ENCODE peak calls at places on chromosomes 1 and 21, in five cellular contexts. D is ovary, K is K562, U is sigmoid colon, T is tibial nerve. X is an unnamed sample.

GRCh38 chr1:84796201-84796600 is 96.8 kb downstream of the LPAR3 start:
- DNase-seq in K (no peak), T (no peak), D (no peak), U (no peak), X (no peak)

GRCh38 chr1:65255088-65256050 is 54.0 kb upstream of the DNAJC6 start:
- DNase-seq in K (peak), D (peak), T (no peak), U (no peak), X (no peak)

GRCh38 chr1:151613275-151613867 is 1.5 kb downstream of the SNX27 start:
- DNase-seq in U (peak), T (no peak), D (no peak), K (no peak), X (no peak)

GRCh38 chr21:40671721-40672120 is 175.2 kb downstream of the DSCAM start:
- DNase-seq in T (no peak), U (no peak), K (no peak), D (no peak), X (no peak)

GRCh38 chr1:109137959-109138757 is 24.2 kb downstream of the ELAPOR1 start:
- DNase-seq in U (no peak), D (no peak), T (no peak), K (no peak), X (no peak)

GRCh38 chr1:30471307-30471706 is 252.1 kb downstream of the MATN1 start:
- DNase-seq in D (no peak), U (no peak), T (no peak), K (peak), X (no peak)

GRCh38 chr1:39776400-39776713 is 5.2 kb upstream of the OXCT2 start:
- DNase-seq in U (no peak), D (no peak), T (no peak), K (no peak), X (peak)

GRCh38 chr1:47522890-47523811 is 85.3 kb downstream of the FOXD2 start:
- DNase-seq in U (no peak), K (no peak), D (no peak), T (no peak), X (no peak)

GRCh38 chr1:222798111-222798510 is 16.7 kb upstream of the DISP1 start:
- DNase-seq in U (no peak), T (no peak), K (no peak), D (no peak), X (no peak)

GRCh38 chr1:20142001-20142710 is 3.0 kb downstream of the PLA2G2F start:
- DNase-seq in K (no peak), T (no peak), U (peak), D (no peak), X (no peak)

GRCh38 chr1:121483961-121484424 is 299.2 kb downstream of the SRGAP2C start:
- DNase-seq in U (no peak), K (no peak), D (no peak), T (no peak), X (no peak)

GRCh38 chr1:247506831-247507230 is 29.4 kb downstream of the OR2C3 start:
- DNase-seq in D (no peak), K (no peak), U (no peak), T (no peak), X (no peak)

GRCh38 chr1:200184196-200184595 is 156.7 kb downstream of the NR5A2 start:
- DNase-seq in T (peak), D (peak), K (no peak), U (peak), X (peak)

GRCh38 chr1:99170516-99170915 is 93.8 kb upstream of the PLPPR4 start:
- DNase-seq in K (no peak), T (no peak), U (no peak), D (no peak), X (no peak)

GRCh38 chr1:151815716-151816327 is 10.6 kb upstream of the LINGO4 start:
- DNase-seq in D (no peak), K (no peak), U (no peak), T (no peak), X (no peak)

GRCh38 chr1:2375246-2375922 is 16.0 kb downstream of the MORN1 start:
- DNase-seq in K (no peak), T (no peak), D (no peak), U (no peak), X (peak)

GRCh38 chr1:228162286-228163003 is 3.2 kb upstream of the IBA57 start:
- DNase-seq in T (no peak), U (no peak), K (peak), D (peak), X (peak)

GRCh38 chr1:173002891-173003582 is 47.7 kb downstream of the TNFSF18 start:
- DNase-seq in T (no peak), D (no peak), U (no peak), K (no peak), X (no peak)

GRCh38 chr1:203338335-203339036 is 12.4 kb downstream of the FMOD start:
- DNase-seq in U (peak), K (peak), D (peak), T (no peak), X (peak)

GRCh38 chr1:231183875-231184590 is 22.2 kb downstream of the TRIM67 start:
- DNase-seq in D (no peak), T (no peak), U (no peak), K (no peak), X (no peak)

GRCh38 chr1:165298081-165298820 is 58.3 kb downstream of the LMX1A start:
- DNase-seq in U (no peak), D (no peak), K (no peak), T (no peak), X (no peak)

GRCh38 chr1:29832936-29833335 is 596.6 kb downstream of the PTPRU start:
- DNase-seq in T (no peak), U (no peak), K (no peak), D (no peak), X (no peak)

GRCh38 chr1:94532077-94532476 is 9.5 kb downstream of the F3 start:
- DNase-seq in K (no peak), D (no peak), U (no peak), T (no peak), X (no peak)

GRCh38 chr1:226784081-226785049 is 45.3 kb upstream of the ITPKB start:
- DNase-seq in U (peak), K (no peak), T (no peak), D (no peak), X (no peak)

GRCh38 chr21:44420416-44421205 is 34.7 kb upstream of the LRRC3 start:
- DNase-seq in K (no peak), T (no peak), D (no peak), U (peak), X (peak)

GRCh38 chr1:37691497-37692077 is 729 bp upstream of the CDCA8 start:
- DNase-seq in U (peak), T (peak), D (peak), K (peak), X (peak)

GRCh38 chr1:59678809-59679228 is 135.9 kb upstream of the HOOK1 start:
- DNase-seq in T (no peak), D (no peak), K (no peak), U (no peak), X (no peak)

GRCh38 chr1:109272021-109272799 is 10.7 kb downstream of the PSRC1 start:
- DNase-seq in D (no peak), T (no peak), K (no peak), U (no peak), X (no peak)

GRCh38 chr1:170318736-170319135 is 173.0 kb downstream of the NTMT2 start:
- DNase-seq in D (no peak), U (no peak), K (no peak), T (no peak), X (no peak)

GRCh38 chr1:53145942-53146708 is 3.7 kb upstream of the SLC1A7 start:
- DNase-seq in T (no peak), K (peak), D (peak), U (peak), X (peak)

GRCh38 chr1:57987507-57987906 is 559.0 kb downstream of the OMA1 start:
- DNase-seq in T (no peak), U (no peak), D (no peak), K (no peak), X (no peak)

GRCh38 chr21:46414965-46415275 is 43.8 kb upstream of the DIP2A start:
- DNase-seq in D (no peak), T (no peak), K (no peak), U (peak), X (no peak)

GRCh38 chr1:207910678-207911354 is at the start of gene CD34:
- DNase-seq in D (peak), T (no peak), K (no peak), U (peak), X (peak)

GRCh38 chr1:218377143-218377660 is 32.1 kb downstream of the TGFB2 start:
- DNase-seq in U (no peak), K (peak), T (no peak), D (no peak), X (no peak)

GRCh38 chr1:24294228-24294672 is 24.9 kb upstream of the GRHL3 start:
- DNase-seq in K (no peak), T (peak), D (peak), U (peak), X (no peak)
- TF ChIP-seq EP300 in K (no peak), T (peak), D (peak), U (no peak), X (no peak)

DNA sequence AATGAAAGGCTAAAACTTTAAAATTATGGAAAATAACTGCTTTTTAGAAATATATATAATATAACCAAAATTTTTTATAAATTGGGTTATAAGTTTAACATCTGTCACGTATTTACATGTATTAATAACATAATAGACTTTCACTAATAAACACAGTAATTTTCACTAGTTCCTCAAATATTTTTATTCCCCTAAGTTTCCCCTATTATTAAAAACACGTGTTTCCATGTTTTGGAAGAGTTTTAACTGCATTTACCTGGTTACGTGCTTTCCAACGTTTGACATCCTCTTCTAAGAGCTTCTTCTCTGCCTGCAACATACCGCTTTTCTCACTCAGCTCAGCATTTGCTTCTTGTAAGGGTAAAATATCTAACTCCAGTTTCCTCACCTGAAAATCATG is 34.3 kb downstream of the TPR start:
- DNase-seq in D (no peak), K (no peak), T (no peak), U (no peak), X (no peak)
- TF ChIP-seq EP300 in D (no peak), K (no peak), T (no peak), U (no peak), X (no peak)

GRCh38 chr1:180353930-180354329 is 123.9 kb downstream of the LHX4 start:
- DNase-seq in T (no peak), K (no peak), D (no peak), U (no peak), X (no peak)
- TF ChIP-seq EP300 in T (no peak), K (no peak), D (no peak), U (no peak), X (no peak)

DNA sequence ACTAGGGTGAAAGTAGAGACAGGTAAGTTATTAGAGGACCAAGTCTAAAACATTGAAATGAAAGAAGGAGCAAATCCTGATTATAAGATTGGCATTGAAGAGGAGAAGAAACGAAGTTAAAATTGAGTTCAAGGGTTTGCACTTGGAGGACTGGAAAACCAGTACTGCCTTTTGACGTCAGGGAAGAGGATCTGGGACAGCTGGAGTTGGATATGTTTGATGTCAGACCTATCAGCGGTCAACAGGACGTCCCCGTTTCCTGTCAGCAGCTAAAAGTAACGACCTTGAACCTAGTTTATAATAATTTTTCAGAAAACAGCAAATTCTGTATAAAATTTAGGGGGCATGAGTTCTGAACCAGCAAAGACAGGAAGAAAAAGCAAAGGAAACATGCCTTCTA is 1.2 kb upstream of the NID1 start:
- DNase-seq in D (peak), U (peak), K (no peak), T (no peak), X (no peak)
- TF ChIP-seq EP300 in D (no peak), U (peak), K (no peak), T (no peak), X (no peak)

DNA sequence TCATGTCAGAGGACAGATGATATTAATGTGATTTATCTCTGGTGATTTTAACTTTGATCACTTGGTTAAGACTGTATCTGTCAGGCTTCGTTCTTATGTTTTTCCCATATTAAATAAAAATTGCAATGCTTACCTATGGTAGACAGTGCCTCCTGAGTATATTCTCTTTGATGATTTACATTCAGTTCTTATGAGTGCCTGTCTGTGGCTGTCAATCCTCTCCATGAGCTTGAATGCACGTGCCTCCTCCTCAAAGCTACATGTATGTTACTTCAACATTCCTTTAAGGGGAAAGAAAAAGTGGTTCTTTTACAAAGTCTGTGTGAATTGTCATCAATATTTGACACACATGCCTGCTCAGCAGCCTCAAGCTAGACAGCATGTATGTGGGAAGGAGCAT is 44.2 kb upstream of the RGS2 start:
- DNase-seq in K (no peak), T (no peak), U (no peak), D (no peak), X (no peak)
- TF ChIP-seq EP300 in K (no peak), T (no peak), U (no peak), D (no peak), X (no peak)

DNA sequence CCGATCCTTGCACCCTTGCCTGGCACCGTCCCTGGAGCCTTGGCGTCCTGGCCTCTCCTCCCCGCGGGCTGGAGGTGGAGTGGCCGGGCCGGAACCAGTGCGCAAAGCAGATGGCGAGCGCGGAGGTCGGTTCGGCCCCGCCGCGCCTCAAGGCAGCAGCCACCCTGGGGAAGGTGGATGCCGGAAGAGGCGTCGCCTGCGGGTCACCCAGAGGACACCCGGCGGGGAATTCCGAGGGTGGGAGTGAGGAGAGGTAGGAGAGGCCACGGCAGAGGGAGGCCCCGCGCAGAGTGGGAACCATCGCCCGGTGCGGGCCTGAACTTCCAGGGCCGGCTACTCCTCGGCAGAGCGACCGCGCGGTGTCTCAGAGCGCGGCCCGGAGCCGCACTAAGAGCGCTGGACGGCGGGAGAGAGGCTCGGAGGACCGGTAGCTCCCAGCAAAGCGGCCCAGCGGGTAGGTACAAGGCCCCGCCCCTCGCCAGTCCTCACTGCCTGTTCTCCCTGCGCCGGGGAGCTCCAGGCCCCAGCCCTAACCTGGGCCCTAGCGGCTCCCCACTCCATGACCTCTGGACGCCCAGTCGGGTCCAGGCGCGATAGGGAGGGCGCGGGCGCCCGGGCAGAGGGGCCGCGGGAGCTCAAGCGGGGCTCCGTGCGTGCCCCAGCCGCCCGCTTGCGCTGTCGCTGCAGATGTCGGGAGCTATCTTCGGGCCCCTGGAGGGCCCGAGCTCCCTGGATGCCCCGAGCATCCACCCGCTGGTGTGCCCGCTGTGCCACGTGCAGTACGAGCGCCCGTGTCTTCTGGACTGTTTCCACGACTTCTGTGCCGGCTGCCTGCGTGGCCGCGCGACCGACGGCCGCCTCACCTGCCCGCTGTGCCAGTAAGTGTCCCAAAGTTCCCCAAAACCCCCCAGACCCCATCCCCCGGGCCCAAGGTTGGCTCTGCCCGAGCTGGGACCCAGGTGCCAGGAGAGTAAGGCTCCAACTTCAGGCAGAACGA is at the start of gene RNF207:
- DNase-seq in T (no peak), U (peak), D (peak), K (peak), X (peak)
- TF ChIP-seq EP300 in T (no peak), U (no peak), D (no peak), K (no peak), X (no peak)

DNA sequence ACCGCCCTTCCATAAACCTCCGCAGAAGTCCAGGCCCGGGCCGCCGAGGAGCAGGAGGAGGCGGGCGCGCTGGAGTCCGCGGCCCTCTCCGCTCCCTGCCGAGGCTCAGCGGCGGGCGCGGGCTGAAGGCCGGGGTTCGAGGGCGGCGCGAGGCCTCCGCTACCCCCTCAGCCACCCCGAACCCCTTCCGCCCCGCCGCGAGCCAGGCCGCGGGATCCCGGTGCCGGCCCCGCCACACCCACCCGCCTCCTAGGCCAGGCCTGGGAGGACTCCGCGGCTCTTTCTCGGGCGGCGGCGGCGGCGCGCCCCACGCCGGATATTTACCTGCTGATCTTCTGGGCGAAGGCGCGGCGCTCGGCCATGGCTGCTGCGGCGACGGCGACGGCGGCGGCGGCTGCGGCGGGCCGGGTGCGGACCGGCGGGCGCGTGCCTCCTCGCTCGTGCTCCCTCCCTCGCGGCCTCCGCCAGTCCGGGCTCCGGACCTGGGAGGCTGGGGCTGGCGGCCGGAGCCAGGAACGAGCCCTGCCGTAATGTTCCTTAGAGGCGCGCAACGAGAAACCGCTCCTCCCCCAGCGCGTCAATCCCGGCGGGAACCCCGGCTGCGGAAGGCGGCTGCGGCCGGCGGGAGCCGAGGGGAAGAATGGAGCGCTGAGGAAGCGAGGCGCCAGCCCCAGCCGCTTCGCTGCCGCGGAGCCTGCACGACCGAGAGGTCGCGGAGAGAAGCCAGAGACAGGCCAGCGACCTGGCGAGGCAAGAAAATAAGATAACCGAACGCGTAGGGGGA is at the start of gene DOCK7:
- DNase-seq in D (peak), K (peak), U (peak), T (peak), X (peak)
- TF ChIP-seq EP300 in D (no peak), K (no peak), U (no peak), T (peak), X (no peak)

GRCh38 chr1:240465531-240465940 is 146.4 kb downstream of the GREM2 start:
- DNase-seq in K (no peak), T (no peak), D (no peak), U (no peak), X (no peak)
- TF ChIP-seq EP300 in K (no peak), T (no peak), D (no peak), U (no peak), X (no peak)

X was measured in upper lobe of left lung.